ENCODE peak calls at places on chromosome 3, in nine cellular contexts. C, J, S, Q, G, N, E, B and U are unnamed samples.
A peak's percentile ranks its signal among the peaks of the same experiment; 100 is the strongest.

GRCh38 chr3:117630469-117630868 is 920.9 kb downstream of the TUSC7 start:
- DNase-seq in E (no peak), G (no peak), Q (no peak), B (no peak), C (no peak), S (no peak), N (no peak), J (no peak), U (no peak)

GRCh38 chr3:50292924-50293801 is 934 bp upstream of the IFRD2 start:
- DNase-seq in E (no peak), N (no peak), Q (no peak), S (peak; percentile 87), C (peak; percentile 68), J (peak; percentile 86), B (no peak), G (peak; percentile 73), U (no peak)

GRCh38 chr3:10619989-10620832 is 114.8 kb upstream of the ATP2B2 start:
- DNase-seq in E (no peak), C (no peak), J (peak; percentile 42), Q (no peak), S (no peak), G (no peak), B (no peak), N (no peak), U (no peak)

GRCh38 chr3:164208026-164208425 is 870.3 kb downstream of the SI start:
- DNase-seq in B (no peak), S (no peak), C (no peak), Q (no peak), N (no peak), E (no peak), G (no peak), J (no peak), U (no peak)

GRCh38 chr3:163368168-163368567 is 1710.1 kb downstream of the SI start:
- DNase-seq in S (no peak), C (no peak), E (no peak), J (no peak), B (no peak), Q (no peak), N (no peak), G (no peak), U (no peak)

GRCh38 chr3:99325407-99325806 is 313.0 kb upstream of the COL8A1 start:
- DNase-seq in Q (no peak), E (no peak), J (no peak), N (no peak), C (no peak), S (no peak), G (no peak), B (no peak), U (no peak)

GRCh38 chr3:52052831-52053306 is 3.5 kb downstream of the DUSP7 start:
- DNase-seq in E (peak; percentile 88), N (peak; percentile 50), S (no peak), G (peak; percentile 90), J (peak; percentile 94), B (no peak), C (peak; percentile 94), Q (peak; percentile 83), U (peak; percentile 90)

GRCh38 chr3:31911643-31912042 is 69.4 kb downstream of the OSBPL10 start:
- DNase-seq in G (no peak), Q (no peak), E (no peak), S (no peak), B (no peak), N (no peak), C (no peak), J (no peak), U (no peak)

GRCh38 chr3:101039285-101039684 is 46.1 kb upstream of the ABI3BP start:
- DNase-seq in E (no peak), S (no peak), B (no peak), C (no peak), N (no peak), G (no peak), J (no peak), Q (no peak), U (no peak)

GRCh38 chr3:133578548-133579191 is 5.2 kb downstream of the CDV3 start:
- DNase-seq in E (peak; percentile 64), N (peak; percentile 15), Q (no peak), G (no peak), J (no peak), B (no peak), C (no peak), S (no peak), U (no peak)

GRCh38 chr3:133573629-133574194 is at the start of gene CDV3:
- DNase-seq in S (peak; percentile 95), N (peak; percentile 63), C (no peak), Q (no peak), G (peak; percentile 78), E (peak; percentile 71), B (no peak), J (no peak), U (no peak)

GRCh38 chr3:133575121-133575520 is 1.6 kb downstream of the CDV3 start:
- DNase-seq in E (no peak), S (no peak), J (no peak), N (no peak), Q (no peak), B (no peak), C (no peak), G (no peak), U (no peak)

GRCh38 chr3:133574260-133574881 is 885 bp downstream of the CDV3 start:
- DNase-seq in C (peak; percentile 84), G (peak; percentile 86), N (peak; percentile 61), S (peak; percentile 95), B (no peak), Q (peak; percentile 80), E (peak; percentile 74), J (peak; percentile 96), U (peak; percentile 42)

GRCh38 chr3:133576169-133576568 is 2.7 kb downstream of the CDV3 start:
- DNase-seq in E (no peak), J (no peak), B (no peak), S (no peak), N (no peak), G (no peak), C (no peak), Q (no peak), U (no peak)
- H3K4me3 ChIP-seq in E (peak overlapping the region; percentile 90), J (peak overlapping the region; percentile 90), B (peak overlapping the region; percentile 88), S (peak overlapping the region; percentile 71), N (peak overlapping the region; percentile 80), G (peak overlapping the region; percentile 89), C (peak overlapping the region; percentile 86), Q (no peak overlapping the region), U (peak overlapping the region; percentile 67)

DNA sequence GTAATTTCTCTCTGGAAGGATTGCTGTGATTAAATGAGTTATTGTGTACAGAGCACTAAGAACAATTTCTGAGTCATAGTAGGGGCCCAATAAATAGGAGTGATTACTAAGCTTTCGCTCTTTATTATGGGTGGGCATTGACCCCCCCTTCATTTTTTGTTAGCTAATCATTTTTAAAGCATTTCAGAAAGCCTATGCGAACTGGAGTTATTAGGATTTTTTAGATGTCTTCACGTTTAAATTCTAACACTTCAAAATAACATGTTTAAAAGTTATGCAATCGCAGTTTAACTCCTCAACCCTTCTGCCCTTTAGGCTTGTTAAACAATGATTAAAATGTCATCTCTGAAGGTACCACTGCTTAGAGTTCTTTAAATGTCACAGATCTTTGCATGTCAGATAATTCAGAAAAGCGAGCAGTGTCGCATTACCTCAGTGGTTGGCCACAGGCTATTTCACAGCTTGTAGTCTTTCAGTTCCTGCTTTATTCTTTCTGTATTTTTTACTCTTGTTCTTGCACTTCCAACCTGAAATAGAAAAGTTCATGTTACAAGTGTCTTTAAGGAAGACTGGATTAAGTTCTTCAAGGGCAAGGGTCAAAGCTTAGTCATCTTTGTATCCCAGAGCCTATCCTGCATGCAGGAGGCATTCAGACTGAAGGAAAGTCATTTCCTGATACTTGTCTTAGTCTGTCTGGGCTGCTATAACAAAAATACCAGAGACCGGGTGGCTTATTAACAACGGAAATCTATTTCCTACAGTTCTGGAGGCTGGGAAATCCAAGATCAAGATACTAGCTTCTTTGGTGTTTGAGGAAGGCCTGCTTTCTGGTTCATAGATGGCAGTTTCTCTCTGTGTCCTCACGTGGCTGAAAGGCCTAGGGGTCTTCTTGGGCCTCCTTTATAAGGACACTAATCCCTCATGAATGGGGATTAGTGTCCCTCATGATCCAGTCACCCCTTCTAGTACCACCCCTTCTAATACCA is 103.0 kb downstream of the FNDC3B start:
- DNase-seq in B (peak; percentile 71), N (peak; percentile 19), S (no peak), E (no peak), J (no peak), G (no peak), C (no peak), Q (no peak), U (no peak)
- TF ChIP-seq POLR2AphosphoS5 in B (no peak), N (no peak), S (no peak), E (no peak), J (no peak), G (no peak), C (peak; percentile 26), Q (no peak), U (no peak)

GRCh38 chr3:65953881-65954733 is 84.6 kb downstream of the MAGI1 start:
- DNase-seq in J (no peak), N (no peak), B (no peak), E (peak; percentile 20), S (peak; percentile 51), C (no peak), Q (peak; percentile 72), G (no peak), U (no peak)
- H3K4me3 ChIP-seq in J (peak overlapping the region; percentile 5), N (no peak overlapping the region), B (no peak overlapping the region), E (no peak overlapping the region), S (peak overlapping the region; percentile 21), C (peak overlapping the region; percentile 29), Q (no peak overlapping the region), G (peak overlapping the region; percentile 19), U (no peak overlapping the region)

GRCh38 chr3:184335291-184335660 is 2.1 kb upstream of the FAM131A start:
- DNase-seq in C (no peak), G (no peak), E (peak; percentile 54), J (no peak), N (no peak), S (no peak), B (no peak), Q (no peak), U (no peak)

GRCh38 chr3:184334470-184335158 is 2.8 kb upstream of the FAM131A start:
- DNase-seq in Q (no peak), S (peak; percentile 83), G (no peak), N (no peak), E (no peak), C (no peak), J (no peak), B (peak; percentile 87), U (no peak)

GRCh38 chr3:184333700-184334099 is 3.7 kb upstream of the FAM131A start:
- DNase-seq in N (no peak), Q (no peak), B (no peak), C (no peak), J (no peak), S (no peak), E (no peak), G (no peak), U (no peak)

GRCh38 chr3:184333190-184333589 is 4.2 kb upstream of the FAM131A start:
- DNase-seq in G (no peak), E (no peak), C (no peak), Q (no peak), N (no peak), B (no peak), S (no peak), J (no peak), U (no peak)

GRCh38 chr3:184332370-184333090 is 4.9 kb upstream of the FAM131A start:
- DNase-seq in S (no peak), G (no peak), C (no peak), E (no peak), B (peak; percentile 88), N (no peak), J (no peak), Q (no peak), U (no peak)
- TF ChIP-seq POLR2AphosphoS5 in S (no peak), G (no peak), C (peak; percentile 25), E (no peak), B (no peak), N (no peak), J (peak; percentile 30), Q (no peak), U (no peak)